ENCODE peak calls at places on chromosomes 11 and 22, in seven cellular contexts. G is Panc1; X is heart right ventricle; L is CD8-positive, alpha-beta memory T cell; R is adrenal gland; D is thoracic aorta; P is HCT116. H is an unnamed sample. For H3K4me1, the result is how much of the 10 kb centered on the place peaks cover.

GRCh38 chr11:119320593-119321524 is 3.9 kb upstream of the MCAM start:
- DNase-seq in G (no peak), X (peak), L (peak), R (no peak), D (no peak), P (no peak), H (no peak)

GRCh38 chr11:75656044-75656726 is 12.7 kb downstream of the MAP6 start:
- DNase-seq in G (no peak), X (no peak), L (no peak), R (peak), D (no peak), P (no peak), H (no peak)

GRCh38 chr22:41565403-41566054 is 4.7 kb downstream of the CSDC2 start:
- DNase-seq in G (no peak), X (no peak), L (no peak), R (peak), D (no peak), P (peak), H (peak)

GRCh38 chr22:48456449-48456848 is 1371.2 kb downstream of the BRD1 start:
- DNase-seq in G (no peak), X (no peak), L (no peak), R (no peak), D (no peak), P (no peak), H (no peak)

GRCh38 chr11:86117706-86118050 is 48.8 kb upstream of the PICALM start:
- DNase-seq in G (no peak), X (no peak), L (no peak), R (no peak), D (no peak), P (no peak), H (no peak)

GRCh38 chr11:5043385-5043784 is 2.9 kb upstream of the OR52J3 start:
- DNase-seq in G (no peak), X (no peak), L (no peak), R (no peak), D (no peak), P (no peak), H (no peak)

GRCh38 chr11:70482529-70482917 is 84.2 kb downstream of the CTTN start:
- DNase-seq in G (no peak), X (peak), L (no peak), R (peak), D (no peak), P (no peak), H (peak)

GRCh38 chr22:25380141-25380747 is 160.8 kb downstream of the CRYBB2 start:
- DNase-seq in G (no peak), X (no peak), L (no peak), R (no peak), D (no peak), P (no peak), H (no peak)

GRCh38 chr11:126537492-126537891 is 182.0 kb downstream of the ST3GAL4 start:
- DNase-seq in G (no peak), X (no peak), L (no peak), R (no peak), D (no peak), P (no peak), H (no peak)

GRCh38 chr11:2781413-2782274 is 81.8 kb upstream of the KCNQ1OT1 start:
- DNase-seq in G (no peak), X (peak), L (no peak), R (peak), D (peak), P (no peak), H (peak)

GRCh38 chr11:11415786-11416390 is 62.8 kb upstream of the CSNK2A3 start:
- DNase-seq in G (no peak), X (no peak), L (no peak), R (no peak), D (no peak), P (no peak), H (no peak)

GRCh38 chr11:83475741-83476140 is 189.6 kb upstream of the CCDC90B start:
- DNase-seq in G (no peak), X (no peak), L (no peak), R (no peak), D (no peak), P (no peak), H (no peak)

GRCh38 chr11:61868601-61869476 is 22.5 kb downstream of the FADS3 start:
- DNase-seq in G (no peak), X (no peak), L (no peak), R (no peak), D (no peak), P (no peak), H (no peak)

GRCh38 chr11:79150966-79151365 is 289.9 kb downstream of the TENM4 start:
- DNase-seq in G (no peak), X (no peak), L (no peak), R (no peak), D (no peak), P (no peak), H (no peak)

GRCh38 chr11:21771097-21771496 is 421.8 kb upstream of the ANO5 start:
- DNase-seq in G (no peak), X (no peak), L (no peak), R (no peak), D (no peak), P (no peak), H (no peak)

GRCh38 chr22:26442086-26442756 is 13.2 kb downstream of the ASPHD2 start:
- DNase-seq in G (no peak), X (no peak), L (no peak), R (no peak), D (no peak), P (no peak), H (no peak)

GRCh38 chr11:44793350-44794090 is 66.8 kb downstream of the TSPAN18 start:
- DNase-seq in G (no peak), X (no peak), L (no peak), R (no peak), D (no peak), P (no peak), H (no peak)

GRCh38 chr11:117230286-117230961 is 1.4 kb downstream of the PCSK7 start:
- DNase-seq in G (no peak), X (no peak), L (peak), R (peak), D (no peak), P (no peak), H (no peak)

GRCh38 chr11:100753144-100753543 is 66.1 kb downstream of the ARHGAP42 start:
- DNase-seq in G (no peak), X (no peak), L (no peak), R (no peak), D (no peak), P (no peak), H (no peak)

GRCh38 chr22:26889794-26890193 is 232.4 kb downstream of the MIAT start:
- DNase-seq in G (no peak), X (no peak), L (no peak), R (no peak), D (no peak), P (no peak), H (no peak)

GRCh38 chr11:59208956-59209355 is 3.8 kb downstream of the MPEG1 start:
- DNase-seq in G (no peak), X (no peak), L (no peak), R (no peak), D (no peak), P (no peak), H (no peak)

GRCh38 chr22:29994941-29995340 is 85.3 kb upstream of the HORMAD2 start:
- DNase-seq in G (no peak), X (no peak), L (no peak), R (no peak), D (no peak), P (no peak), H (no peak)

GRCh38 chr11:72637926-72638325 is 36.3 kb downstream of the PDE2A start:
- DNase-seq in G (no peak), X (no peak), L (no peak), R (no peak), D (no peak), P (no peak), H (no peak)

GRCh38 chr11:114152162-114152561 is 92.7 kb downstream of the ZBTB16 start:
- DNase-seq in G (no peak), X (no peak), L (no peak), R (no peak), D (no peak), P (no peak), H (no peak)

GRCh38 chr22:45804986-45805325 is 133.3 kb downstream of the ATXN10 start:
- DNase-seq in G (peak), X (no peak), L (no peak), R (no peak), D (no peak), P (peak), H (no peak)

GRCh38 chr22:31969789-31970489 is 25.6 kb downstream of the YWHAH start:
- DNase-seq in G (no peak), X (peak), L (peak), R (peak), D (no peak), P (peak), H (peak)

GRCh38 chr22:23283591-23284503 is 103.5 kb downstream of the BCR start:
- DNase-seq in G (no peak), X (no peak), L (no peak), R (no peak), D (no peak), P (no peak), H (no peak)

GRCh38 chr11:120236169-120237107 is 3.5 kb upstream of the POU2F3 start:
- DNase-seq in G (no peak), X (no peak), L (no peak), R (no peak), D (no peak), P (peak), H (no peak)

GRCh38 chr22:23395476-23396361 is 184.4 kb downstream of the IGLL1 start:
- DNase-seq in G (no peak), X (no peak), L (no peak), R (no peak), D (no peak), P (no peak), H (no peak)

GRCh38 chr22:34036936-34037335 is 116.7 kb upstream of the LARGE1 start:
- DNase-seq in G (no peak), X (no peak), L (no peak), R (no peak), D (no peak), P (no peak), H (no peak)

GRCh38 chr22:27214691-27215090 is 557.3 kb downstream of the MIAT start:
- DNase-seq in G (no peak), X (no peak), L (no peak), R (no peak), D (no peak), P (no peak), H (no peak)

GRCh38 chr11:9831122-9831521 is 167.2 kb downstream of the SWAP70 start:
- DNase-seq in G (no peak), X (no peak), L (no peak), R (no peak), D (no peak), P (no peak), H (no peak)

GRCh38 chr22:43275545-43275981 is 67.6 kb downstream of the SCUBE1 start:
- DNase-seq in G (no peak), X (no peak), L (no peak), R (no peak), D (no peak), P (peak), H (no peak)

GRCh38 chr11:61021661-61022212 is 50.3 kb downstream of the CD6 start:
- DNase-seq in G (no peak), X (no peak), L (peak), R (no peak), D (no peak), P (no peak), H (no peak)

GRCh38 chr11:19723572-19724342 is 11.1 kb downstream of the NAV2 start:
- DNase-seq in G (no peak), X (no peak), L (peak), R (peak), D (peak), P (peak), H (peak)

GRCh38 chr22:45895436-45896152 is 81.4 kb downstream of the WNT7B start:
- DNase-seq in G (no peak), X (no peak), L (no peak), R (no peak), D (no peak), P (no peak), H (no peak)

GRCh38 chr22:17826151-17826550 is 51.9 kb upstream of the BID start:
- DNase-seq in G (no peak), X (no peak), L (no peak), R (no peak), D (no peak), P (no peak), H (no peak)

GRCh38 chr11:89477175-89477574 is 14.0 kb downstream of the NOX4 start:
- DNase-seq in G (no peak), X (no peak), L (no peak), R (no peak), D (no peak), P (peak), H (no peak)

GRCh38 chr11:12239396-12240298 is 129.3 kb downstream of the MICAL2 start:
- DNase-seq in G (no peak), X (no peak), L (no peak), R (no peak), D (no peak), P (no peak), H (no peak)

GRCh38 chr11:107043242-107043991 is 25.1 kb upstream of the GUCY1A2 start:
- DNase-seq in G (no peak), X (no peak), L (no peak), R (no peak), D (no peak), P (no peak), H (no peak)

GRCh38 chr11:111733655-111734088 is 32.5 kb downstream of the PPP2R1B start:
- DNase-seq in G (no peak), X (no peak), L (no peak), R (no peak), D (no peak), P (no peak), H (peak)
- H3K27ac ChIP-seq in G (no peak), X (peak), L (no peak), R (peak), D (peak), P (no peak), H (peak)

GRCh38 chr11:36565033-36565610 is 2.7 kb upstream of the RAG1 start:
- DNase-seq in G (no peak), X (no peak), L (no peak), R (no peak), D (no peak), P (no peak), H (no peak)
- H3K4me1 ChIP-seq in G (under half), X (under half), L (under half), R (under half), D (under half), P (under half), H (under half)

DNA sequence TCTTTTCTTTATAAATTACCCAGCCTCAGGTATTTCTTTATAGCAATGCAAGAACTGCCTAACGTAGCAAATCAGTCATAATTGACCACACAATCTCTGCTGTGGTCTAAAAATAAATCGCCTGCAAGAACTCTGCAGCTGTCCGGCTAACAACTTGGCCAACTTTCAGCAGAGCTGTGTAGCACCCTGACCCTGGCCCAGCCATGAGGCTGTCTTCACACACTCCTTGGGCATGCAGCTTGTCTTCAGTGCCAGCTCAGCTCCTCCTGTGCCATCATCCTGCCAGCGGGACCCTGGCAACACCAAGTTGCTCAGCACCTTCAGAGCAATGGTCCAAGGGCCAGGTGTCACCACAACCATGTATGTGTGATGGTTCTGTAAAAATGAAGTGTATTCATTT is 355.6 kb downstream of the OPCML start:
- DNase-seq in G (no peak), X (no peak), L (no peak), R (no peak), D (no peak), P (no peak), H (peak)
- H3K27ac ChIP-seq in G (no peak), X (no peak), L (no peak), R (no peak), D (no peak), P (no peak), H (no peak)

GRCh38 chr22:39530136-39530535 is 2.4 kb downstream of the RPS19BP1 start:
- DNase-seq in G (no peak), X (no peak), L (no peak), R (no peak), D (no peak), P (no peak), H (no peak)

GRCh38 chr22:39527481-39527961 is 5.0 kb downstream of the RPS19BP1 start:
- DNase-seq in G (no peak), X (no peak), L (no peak), R (peak), D (no peak), P (no peak), H (no peak)

GRCh38 chr22:39529487-39529851 is 3.1 kb downstream of the RPS19BP1 start:
- DNase-seq in G (no peak), X (no peak), L (no peak), R (no peak), D (no peak), P (no peak), H (no peak)

GRCh38 chr22:39528080-39528661 is 4.4 kb downstream of the RPS19BP1 start:
- DNase-seq in G (no peak), X (no peak), L (no peak), R (no peak), D (no peak), P (no peak), H (no peak)

DNA sequence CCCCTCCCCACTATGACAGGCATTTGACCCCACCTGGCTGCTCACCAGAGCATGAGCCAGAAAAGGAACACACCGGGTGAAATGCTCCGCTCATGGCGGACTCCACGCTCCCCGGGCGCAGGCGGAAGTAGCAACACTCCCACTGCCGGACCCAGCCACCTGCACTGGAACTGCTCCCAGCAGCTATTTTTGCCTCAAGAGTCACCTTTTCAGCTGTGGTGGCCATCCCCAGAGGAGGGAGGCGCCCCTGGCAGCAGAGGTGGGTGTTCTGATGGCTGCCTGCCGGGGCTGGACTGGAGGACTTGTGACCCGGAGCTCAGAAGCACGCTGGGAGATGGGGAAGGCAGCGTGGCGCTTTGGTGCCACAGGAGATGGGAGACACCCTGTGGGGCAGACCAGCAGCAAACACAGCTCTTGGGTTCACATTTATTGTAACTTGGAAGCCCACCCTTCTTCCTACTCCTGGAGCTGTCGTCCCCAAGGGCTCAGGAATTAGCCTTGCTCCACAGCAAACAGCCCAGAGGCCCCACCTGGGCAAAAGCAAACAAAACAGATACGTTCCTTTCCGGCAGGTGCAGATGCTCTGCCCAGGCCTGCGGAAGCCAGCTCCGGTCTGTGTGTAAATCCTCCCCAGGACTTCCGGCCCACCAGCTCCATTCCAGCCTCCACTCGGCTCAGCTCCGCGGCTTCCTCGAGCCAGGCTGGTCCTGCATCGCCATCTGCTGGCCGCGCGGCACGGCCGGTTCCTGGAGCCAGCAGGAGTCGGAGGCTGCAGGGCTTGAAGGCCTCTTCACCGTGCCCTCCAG is 3.7 kb downstream of the RPS19BP1 start:
- DNase-seq in G (no peak), X (peak), L (peak), R (peak), D (peak), P (peak), H (peak)
- H3K4me1 ChIP-seq in G (under half), X (half or more), L (half or more), R (half or more), D (under half), P (under half), H (half or more)

H was measured in gastrocnemius medialis.